ENCODE peak calls at places on chromosomes 4 and X, in six cellular contexts. J is kidney epithelial cell, K is ovary, C is fibroblast of pulmonary artery, E is WERI-Rb-1, S is fibroblast of villous mesenchyme. I is an unnamed sample.

GRCh38 chr4:140839888-140840790 is 84.0 kb upstream of the TBC1D9 start:
- DNase-seq in J (no peak), K (no peak), C (no peak), E (no peak), S (peak), I (no peak)

GRCh38 chrX:17854521-17854920 is 6.6 kb downstream of the RAI2 start:
- DNase-seq in J (no peak), K (no peak), C (no peak), E (no peak), S (no peak), I (no peak)

GRCh38 chr4:24912252-24913098 is at the start of gene CCDC149:
- DNase-seq in J (no peak), K (peak), C (peak), E (peak), S (peak), I (no peak)

GRCh38 chrX:46811101-46811500 is 25.7 kb upstream of the RP2 start:
- DNase-seq in J (no peak), K (no peak), C (no peak), E (no peak), S (no peak), I (no peak)

GRCh38 chr4:87498446-87498900 is 30.7 kb downstream of the SPARCL1 start:
- DNase-seq in J (no peak), K (no peak), C (no peak), E (no peak), S (peak), I (no peak)

GRCh38 chr4:102104278-102104677 is 241.0 kb downstream of the SLC39A8 start:
- DNase-seq in J (no peak), K (no peak), C (no peak), E (no peak), S (peak), I (no peak)

GRCh38 chr4:69360271-69360670 is 80.0 kb downstream of the UGT2B28 start:
- DNase-seq in J (no peak), K (no peak), C (no peak), E (no peak), S (no peak), I (no peak)

GRCh38 chr4:81260443-81261102 is 45.6 kb upstream of the PRKG2 start:
- DNase-seq in J (no peak), K (no peak), C (peak), E (no peak), S (no peak), I (no peak)

GRCh38 chr4:79982587-79983327 is 90.3 kb downstream of the ANTXR2 start:
- DNase-seq in J (no peak), K (no peak), C (peak), E (no peak), S (no peak), I (no peak)

GRCh38 chr4:112210777-112211176 is 20.8 kb upstream of the AP1AR start:
- DNase-seq in J (no peak), K (no peak), C (no peak), E (no peak), S (peak), I (no peak)

GRCh38 chr4:182978152-182978827 is 61.1 kb upstream of the DCTD start:
- DNase-seq in J (peak), K (no peak), C (peak), E (no peak), S (peak), I (no peak)

GRCh38 chrX:123088930-123089329 is 95.1 kb upstream of the GRIA3 start:
- DNase-seq in J (no peak), K (no peak), C (no peak), E (no peak), S (no peak), I (no peak)

GRCh38 chr4:23986270-23986669 is 96.4 kb upstream of the PPARGC1A start:
- DNase-seq in J (no peak), K (no peak), C (no peak), E (no peak), S (no peak), I (no peak)

GRCh38 chr4:124132161-124132560 is 580.4 kb downstream of the ANKRD50 start:
- DNase-seq in J (no peak), K (no peak), C (no peak), E (no peak), S (peak), I (no peak)

GRCh38 chr4:687975-688694 is 816 bp downstream of the SLC49A3 start:
- DNase-seq in J (no peak), K (peak), C (no peak), E (no peak), S (no peak), I (no peak)

GRCh38 chr4:24991015-24991414 is 39.7 kb downstream of the LGI2 start:
- DNase-seq in J (no peak), K (no peak), C (peak), E (no peak), S (peak), I (no peak)

GRCh38 chr4:173301518-173302201 is 32.5 kb downstream of the HMGB2 start:
- DNase-seq in J (peak), K (no peak), C (peak), E (no peak), S (peak), I (peak)

GRCh38 chr4:64899563-64899962 is 490.3 kb upstream of the TECRL start:
- DNase-seq in J (peak), K (no peak), C (no peak), E (no peak), S (no peak), I (no peak)

GRCh38 chr4:147799986-147800555 is 68.2 kb downstream of the ARHGAP10 start:
- DNase-seq in J (no peak), K (no peak), C (no peak), E (no peak), S (no peak), I (no peak)

GRCh38 chr4:87913871-87914270 is 61.6 kb upstream of the SPP1 start:
- DNase-seq in J (no peak), K (no peak), C (no peak), E (no peak), S (no peak), I (no peak)

GRCh38 chr4:79181190-79181589 is 144.7 kb downstream of the NAA11 start:
- DNase-seq in J (no peak), K (no peak), C (no peak), E (no peak), S (peak), I (no peak)

GRCh38 chr4:124710253-124710849 is 2.2 kb downstream of the ANKRD50 start:
- DNase-seq in J (no peak), K (no peak), C (peak), E (no peak), S (peak), I (no peak)

GRCh38 chr4:176883108-176883550 is 90.4 kb upstream of the VEGFC start:
- DNase-seq in J (no peak), K (no peak), C (peak), E (no peak), S (peak), I (no peak)

GRCh38 chr4:41394362-41394960 is 137.7 kb downstream of the UCHL1 start:
- DNase-seq in J (no peak), K (no peak), C (no peak), E (no peak), S (no peak), I (no peak)

GRCh38 chr4:137106733-137107132 is 425.6 kb downstream of the PCDH18 start:
- DNase-seq in J (no peak), K (no peak), C (no peak), E (no peak), S (peak), I (no peak)

GRCh38 chr4:189792819-189793618 is 147.7 kb upstream of the FRG1 start:
- DNase-seq in J (peak), K (peak), C (peak), E (peak), S (peak), I (peak)

GRCh38 chr4:26873391-26874026 is 12.9 kb downstream of the STIM2 start:
- DNase-seq in J (no peak), K (no peak), C (no peak), E (no peak), S (no peak), I (no peak)

GRCh38 chrX:34521563-34521962 is 135.5 kb downstream of the TMEM47 start:
- DNase-seq in J (no peak), K (no peak), C (peak), E (no peak), S (no peak), I (no peak)

GRCh38 chr4:111744847-111745246 is 400.4 kb upstream of the FAM241A start:
- DNase-seq in J (no peak), K (no peak), C (no peak), E (no peak), S (peak), I (no peak)

GRCh38 chr4:165874799-165875371 is 1.8 kb downstream of the TLL1 start:
- DNase-seq in J (peak), K (no peak), C (peak), E (peak), S (no peak), I (no peak)

GRCh38 chr4:154082760-154083530 is 294.1 kb upstream of the SFRP2 start:
- DNase-seq in J (peak), K (no peak), C (no peak), E (peak), S (peak), I (no peak)

GRCh38 chr4:3859571-3859970 is 93.4 kb downstream of the ADRA2C start:
- DNase-seq in J (no peak), K (no peak), C (no peak), E (no peak), S (no peak), I (no peak)

GRCh38 chrX:30875957-30876356 is 13.1 kb downstream of the TAB3 start:
- DNase-seq in J (peak), K (no peak), C (peak), E (no peak), S (peak), I (no peak)

GRCh38 chrX:45824471-45824870 is 623.8 kb upstream of the DIPK2B start:
- DNase-seq in J (peak), K (peak), C (peak), E (peak), S (peak), I (peak)

GRCh38 chr4:14924080-14924916 is 78.0 kb upstream of the CPEB2 start:
- DNase-seq in J (no peak), K (no peak), C (no peak), E (no peak), S (no peak), I (no peak)

GRCh38 chr4:153731239-153731638 is 28.6 kb downstream of the RNF175 start:
- DNase-seq in J (peak), K (no peak), C (peak), E (no peak), S (peak), I (peak)

GRCh38 chr4:65316534-65316933 is 353.8 kb downstream of the EPHA5 start:
- DNase-seq in J (no peak), K (no peak), C (no peak), E (no peak), S (no peak), I (no peak)

GRCh38 chr4:94490437-94490836 is 38.7 kb downstream of the PDLIM5 start:
- DNase-seq in J (no peak), K (no peak), C (no peak), E (no peak), S (no peak), I (no peak)

GRCh38 chr4:94491322-94491721 is 39.6 kb downstream of the PDLIM5 start:
- DNase-seq in J (no peak), K (no peak), C (peak), E (no peak), S (peak), I (no peak)

GRCh38 chr4:94486372-94486801 is 34.6 kb downstream of the PDLIM5 start:
- DNase-seq in J (no peak), K (no peak), C (peak), E (no peak), S (no peak), I (no peak)

GRCh38 chr4:94488667-94489066 is 36.9 kb downstream of the PDLIM5 start:
- DNase-seq in J (peak), K (no peak), C (no peak), E (no peak), S (peak), I (peak)

DNA sequence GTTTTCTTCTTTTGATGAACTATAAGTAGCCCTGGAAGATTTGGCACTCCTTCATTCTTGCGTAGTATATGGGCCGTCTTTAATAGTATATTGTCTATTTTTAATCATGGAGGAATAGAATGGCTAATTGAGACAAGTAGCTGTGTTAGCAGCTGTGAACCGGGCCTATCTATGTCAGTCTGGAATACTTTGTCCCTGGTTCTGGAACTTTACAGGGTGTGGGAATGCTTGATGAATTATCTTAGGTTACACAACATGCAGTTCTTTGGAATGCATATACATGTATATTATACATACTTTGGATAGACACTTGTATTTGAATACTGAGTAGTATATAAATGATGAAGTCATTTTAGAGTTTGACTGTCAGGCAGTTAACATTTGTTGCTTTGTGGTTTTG is 37.3 kb downstream of the PDLIM5 start:
- DNase-seq in J (no peak), K (no peak), C (no peak), E (no peak), S (peak), I (no peak)
- H3K4me3 ChIP-seq in J (no peak), K (no peak), C (no peak), E (no peak), S (no peak), I (no peak)

GRCh38 chr4:37243722-37244582 is 591 bp upstream of the NWD2 start:
- DNase-seq in J (no peak), K (no peak), C (no peak), E (no peak), S (no peak), I (no peak)

GRCh38 chr4:37241646-37242045 is 2.9 kb upstream of the NWD2 start:
- DNase-seq in J (no peak), K (no peak), C (no peak), E (no peak), S (no peak), I (no peak)

GRCh38 chr4:37244583-37245390 is at the start of gene NWD2:
- DNase-seq in J (no peak), K (no peak), C (peak), E (no peak), S (no peak), I (no peak)

GRCh38 chr4:37245391-37245954 is 930 bp downstream of the NWD2 start:
- DNase-seq in J (no peak), K (no peak), C (no peak), E (no peak), S (no peak), I (no peak)

GRCh38 chr4:37243061-37243460 is 1.5 kb upstream of the NWD2 start:
- DNase-seq in J (no peak), K (no peak), C (no peak), E (no peak), S (no peak), I (no peak)
- TF ChIP-seq CTCF in J (no peak), K (no peak), C (no peak), E (no peak), S (no peak), I (no peak)

GRCh38 chrX:155330992-155331391 is 3.4 kb downstream of the CLIC2 start:
- DNase-seq in J (no peak), K (no peak), C (no peak), E (no peak), S (no peak), I (no peak)
- H3K4me3 ChIP-seq in J (no peak), K (no peak), C (no peak), E (no peak), S (no peak), I (no peak)

DNA sequence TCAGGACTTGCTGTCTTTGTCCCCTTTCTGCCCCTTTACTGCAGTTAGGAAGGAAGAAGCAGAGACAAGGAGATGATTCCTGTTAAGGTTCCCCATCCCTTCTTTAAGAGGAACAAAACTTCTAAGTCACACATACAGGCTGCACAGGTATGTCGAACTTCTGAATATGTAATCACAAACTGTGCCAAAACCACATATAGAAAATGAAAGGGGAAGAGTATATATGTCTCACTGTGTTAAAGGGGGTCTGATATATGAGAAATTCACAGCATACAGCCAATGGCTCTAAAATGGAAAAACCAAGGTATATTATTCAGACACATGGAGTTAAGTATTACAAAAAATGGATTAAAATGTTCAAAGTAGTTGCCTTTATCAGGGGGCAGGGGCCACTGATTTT is 11.7 kb downstream of the CFAP97 start:
- DNase-seq in J (no peak), K (no peak), C (no peak), E (no peak), S (no peak), I (no peak)
- TF ChIP-seq CTCF in J (no peak), K (no peak), C (no peak), E (no peak), S (no peak), I (no peak)

GRCh38 chr4:77154074-77154473 is 2.9 kb upstream of the CCNG2 start:
- DNase-seq in J (no peak), K (no peak), C (no peak), E (no peak), S (no peak), I (no peak)

GRCh38 chr4:77156912-77157858 is at the start of gene CCNG2:
- DNase-seq in J (no peak), K (peak), C (peak), E (peak), S (peak), I (no peak)

GRCh38 chr4:77154761-77155499 is 2.1 kb upstream of the CCNG2 start:
- DNase-seq in J (no peak), K (no peak), C (no peak), E (no peak), S (no peak), I (no peak)

GRCh38 chr4:77156533-77156911 is 485 bp upstream of the CCNG2 start:
- DNase-seq in J (peak), K (peak), C (peak), E (peak), S (peak), I (peak)

DNA sequence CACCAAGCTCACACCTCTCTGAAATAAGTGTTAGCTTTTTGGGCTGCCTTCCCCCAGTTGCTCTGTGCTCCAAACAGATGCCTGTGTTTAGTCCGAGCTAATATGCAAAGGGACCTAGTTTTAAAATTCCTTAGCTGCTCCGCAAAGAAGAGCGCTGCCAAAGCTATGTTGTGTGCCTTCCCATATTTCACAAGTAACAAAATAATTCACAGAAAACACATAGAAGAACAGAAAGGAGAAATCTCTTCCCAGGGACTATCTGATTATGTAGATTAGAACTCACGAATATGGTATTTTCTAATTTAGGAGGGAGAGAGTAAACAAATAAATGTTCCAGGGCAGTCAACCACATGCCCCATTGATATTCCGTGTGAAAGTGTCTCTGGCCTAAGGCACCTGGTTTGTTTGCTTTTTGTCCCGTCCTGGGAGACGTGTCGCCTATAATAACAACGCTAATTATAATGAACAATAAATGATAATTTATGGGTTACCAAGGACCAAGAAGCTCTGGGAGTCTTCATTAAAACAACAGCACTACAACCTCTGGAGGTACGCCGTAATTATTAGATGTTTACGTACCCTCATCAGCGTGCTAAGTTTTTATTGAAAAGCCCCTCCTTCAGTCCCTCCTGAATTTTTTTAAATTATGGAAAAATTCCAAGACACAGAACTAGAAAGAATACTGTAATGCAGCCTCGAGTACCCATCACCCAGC is 1.2 kb upstream of the CCNG2 start:
- DNase-seq in J (no peak), K (no peak), C (no peak), E (no peak), S (no peak), I (no peak)
- H3K4me3 ChIP-seq in J (peak), K (peak), C (peak), E (peak), S (peak), I (peak)

GRCh38 chr4:145935253-145936141 is 3.1 kb downstream of the ZNF827 start:
- DNase-seq in J (no peak), K (peak), C (peak), E (peak), S (peak), I (no peak)

GRCh38 chr4:145938618-145939177 is at the start of gene ZNF827:
- DNase-seq in J (peak), K (peak), C (peak), E (peak), S (peak), I (no peak)

GRCh38 chr4:145936142-145937020 is 2.2 kb downstream of the ZNF827 start:
- DNase-seq in J (no peak), K (peak), C (peak), E (peak), S (peak), I (no peak)

GRCh38 chr4:145937990-145938611 is 522 bp downstream of the ZNF827 start:
- DNase-seq in J (no peak), K (peak), C (peak), E (peak), S (no peak), I (no peak)

GRCh38 chr4:145937021-145937861 is 1.4 kb downstream of the ZNF827 start:
- DNase-seq in J (no peak), K (peak), C (peak), E (peak), S (peak), I (no peak)
- TF ChIP-seq CTCF in J (no peak), K (no peak), C (no peak), E (no peak), S (no peak), I (no peak)